ENCODE peak calls at places on chromosomes 2 and 18, in seven cellular contexts. D is left cardiac atrium; U is T-helper 17 cell; O is stimulated activated CD4-positive, alpha-beta T cell treated with anti-CD3 and anti-CD28 coated beads, Interleukin-15, amount 100 ng/mL, for 1 hour; F is germinal center; J is mesenchymal stem cell; R is GM23248. K is an unnamed sample.

GRCh38 chr2:112706170-112706664 is 14.6 kb upstream of the NT5DC4 start:
- DNase-seq in D (no peak), U (no peak), O (no peak), F (no peak), J (peak), R (peak), K (no peak)

GRCh38 chr2:30237346-30238142 is 6.2 kb downstream of the LBH start:
- DNase-seq in D (no peak), U (no peak), O (no peak), F (no peak), J (no peak), R (peak), K (no peak)

GRCh38 chr2:9965119-9965822 is 13.8 kb downstream of the GRHL1 start:
- DNase-seq in D (no peak), U (no peak), O (no peak), F (no peak), J (no peak), R (no peak), K (no peak)

GRCh38 chr2:45728458-45728942 is 77.0 kb downstream of the PRKCE start:
- DNase-seq in D (no peak), U (no peak), O (no peak), F (peak), J (no peak), R (no peak), K (no peak)

GRCh38 chr2:150478206-150478974 is 9.1 kb downstream of the RND3 start:
- DNase-seq in D (no peak), U (no peak), O (no peak), F (no peak), J (no peak), R (no peak), K (no peak)

GRCh38 chr2:9347411-9347853 is 75.9 kb downstream of the ITGB1BP1 start:
- DNase-seq in D (peak), U (no peak), O (no peak), F (no peak), J (peak), R (peak), K (no peak)

GRCh38 chr2:26577442-26578433 is 63.4 kb downstream of the CIB4 start:
- DNase-seq in D (peak), U (peak), O (peak), F (peak), J (peak), R (peak), K (peak)

GRCh38 chr18:71020342-71021096 is 731.7 kb downstream of the SOCS6 start:
- DNase-seq in D (no peak), U (no peak), O (no peak), F (no peak), J (no peak), R (peak), K (no peak)

GRCh38 chr2:104856086-104856972 is 2.4 kb downstream of the POU3F3 start:
- DNase-seq in D (no peak), U (no peak), O (no peak), F (no peak), J (peak), R (no peak), K (peak)

GRCh38 chr2:7886665-7887064 is 795.2 kb upstream of the ID2 start:
- DNase-seq in D (no peak), U (no peak), O (no peak), F (no peak), J (no peak), R (peak), K (no peak)

GRCh38 chr2:21260316-21260715 is 136.5 kb downstream of the TDRD15 start:
- DNase-seq in D (no peak), U (no peak), O (no peak), F (no peak), J (no peak), R (no peak), K (no peak)

GRCh38 chr2:33511141-33511540 is 34.7 kb downstream of the RASGRP3 start:
- DNase-seq in D (no peak), U (no peak), O (no peak), F (no peak), J (peak), R (no peak), K (no peak)

GRCh38 chr2:53880756-53881155 is 21.0 kb upstream of the GPR75 start:
- DNase-seq in D (no peak), U (no peak), O (no peak), F (no peak), J (no peak), R (peak), K (no peak)

GRCh38 chr2:130755234-130756040 is at the start of gene AMER3:
- DNase-seq in D (no peak), U (no peak), O (no peak), F (no peak), J (no peak), R (no peak), K (no peak)

GRCh38 chr2:216294305-216294704 is 78.0 kb downstream of the MARCHF4 start:
- DNase-seq in D (no peak), U (no peak), O (no peak), F (no peak), J (no peak), R (no peak), K (peak)

GRCh38 chr2:143128681-143129580 is at the start of gene ARHGAP15:
- DNase-seq in D (no peak), U (peak), O (peak), F (peak), J (no peak), R (no peak), K (no peak)

GRCh38 chr2:141109633-141110032 is 1021.2 kb downstream of the LRP1B start:
- DNase-seq in D (no peak), U (no peak), O (no peak), F (no peak), J (no peak), R (peak), K (no peak)